ENCODE peak calls at places on chromosomes 16 and 17, in six cellular contexts. Y, Z, O, P, W and G are unnamed samples.

GRCh38 chr17:48795444-48796162 is 21.4 kb downstream of the TTLL6 start:
- DNase-seq in Y (no peak), Z (no peak), O (peak; percentile 73), P (no peak), W (no peak), G (no peak)

GRCh38 chr16:278863-279366 is 1.5 kb upstream of the ARHGDIG start:
- DNase-seq in Y (no peak), Z (peak; percentile 79), O (peak; percentile 59), P (peak; percentile 49), W (peak; percentile 34), G (peak; percentile 34)

GRCh38 chr17:71224824-71225575 is 895.8 kb upstream of the SOX9 start:
- DNase-seq in Y (no peak), Z (no peak), O (peak; percentile 18), P (no peak), W (no peak), G (peak; percentile 85)

GRCh38 chr17:80424261-80424660 is 9.3 kb downstream of the ENDOV start:
- DNase-seq in Y (peak; percentile 25), Z (no peak), O (no peak), P (no peak), W (no peak), G (no peak)

GRCh38 chr16:68444058-68444657 is 4.2 kb downstream of the SMPD3 start:
- DNase-seq in Y (peak; percentile 63), Z (peak; percentile 85), O (peak; percentile 52), P (no peak), W (no peak), G (no peak)

GRCh38 chr16:20866161-20866772 is 33.9 kb downstream of the DCUN1D3 start:
- DNase-seq in Y (peak; percentile 43), Z (peak; percentile 32), O (peak; percentile 70), P (no peak), W (no peak), G (peak; percentile 82)

GRCh38 chr17:37392024-37392590 is 14.5 kb downstream of the ACACA start:
- DNase-seq in Y (no peak), Z (peak; percentile 55), O (peak; percentile 2), P (no peak), W (no peak), G (no peak)

GRCh38 chr16:81004646-81005353 is 1.9 kb downstream of the CMC2 start:
- DNase-seq in Y (no peak), Z (peak; percentile 67), O (peak; percentile 77), P (peak; percentile 78), W (no peak), G (peak; percentile 29)

GRCh38 chr16:62700456-62701280 is 664.4 kb upstream of the CDH8 start:
- DNase-seq in Y (no peak), Z (no peak), O (no peak), P (no peak), W (no peak), G (no peak)

GRCh38 chr17:65013613-65014391 is 42.7 kb downstream of the GNA13 start:
- DNase-seq in Y (no peak), Z (no peak), O (peak; percentile 85), P (no peak), W (no peak), G (no peak)

GRCh38 chr16:648071-648785 is 937 bp upstream of the WDR90 start:
- DNase-seq in Y (no peak), Z (peak; percentile 37), O (no peak), P (peak; percentile 75), W (no peak), G (peak; percentile 79)

GRCh38 chr16:49194499-49195260 is 87.0 kb downstream of the CBLN1 start:
- DNase-seq in Y (peak; percentile 68), Z (no peak), O (no peak), P (no peak), W (no peak), G (no peak)

GRCh38 chr17:4327638-4328037 is 38.8 kb downstream of the UBE2G1 start:
- DNase-seq in Y (no peak), Z (no peak), O (peak; percentile 84), P (no peak), W (no peak), G (no peak)

GRCh38 chr17:921161-921560 is 58.4 kb downstream of the NXN start:
- DNase-seq in Y (no peak), Z (no peak), O (peak; percentile 51), P (no peak), W (peak; percentile 35), G (no peak)

GRCh38 chr17:70344356-70345060 is 175.2 kb downstream of the KCNJ2 start:
- DNase-seq in Y (no peak), Z (no peak), O (peak; percentile 26), P (no peak), W (no peak), G (no peak)

DNA sequence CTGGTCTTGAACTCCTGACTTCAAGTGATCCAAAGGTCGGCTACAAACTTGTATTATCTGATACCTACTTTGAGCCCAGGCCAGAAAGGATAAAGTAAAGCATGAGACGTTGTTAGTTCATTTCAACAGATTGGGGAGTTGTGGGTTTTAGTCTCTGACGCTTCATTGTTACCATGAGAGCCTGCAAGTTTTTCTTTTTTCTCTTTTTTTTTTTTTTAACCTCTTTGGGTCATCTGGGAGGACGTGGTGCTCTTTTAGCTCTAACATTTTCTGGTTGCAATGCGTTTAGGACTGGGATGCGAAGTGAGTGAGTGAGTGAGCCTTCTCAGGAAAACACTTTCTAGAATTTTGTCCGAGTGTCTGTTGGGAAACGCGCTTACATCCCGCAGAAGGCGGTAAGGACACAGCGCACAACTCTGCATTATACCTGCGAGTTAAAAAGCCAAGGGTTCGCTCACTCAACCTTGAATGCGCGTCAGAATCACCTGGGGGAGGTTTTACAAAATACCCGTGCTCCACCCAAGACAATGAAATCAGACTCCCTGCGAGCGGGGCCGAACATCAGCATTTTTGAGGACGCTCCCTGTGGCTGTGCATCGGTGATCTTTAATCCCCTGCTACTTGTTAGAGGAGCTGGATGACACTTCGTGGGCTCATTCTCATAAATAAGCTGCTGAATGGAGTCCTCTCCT is 704 bp upstream of the RNF135 start:
- DNase-seq in Y (no peak), Z (no peak), O (peak; percentile 53), P (no peak), W (no peak), G (no peak)
- TF ChIP-seq CTCF in Y (no peak), Z (no peak), O (no peak), P (no peak), W (peak; percentile 1), G (no peak)

GRCh38 chr16:85312174-85312573 is 199.9 kb upstream of the CIBAR2 start:
- DNase-seq in Y (no peak), Z (no peak), O (no peak), P (no peak), W (no peak), G (no peak)
- H3K4me1 ChIP-seq in Y (peaks cover 16% of the 10 kb centered on the region), Z (peaks cover 82% of the 10 kb centered on the region), O (no peaks in the 10 kb centered on the region), P (peaks cover 82% of the 10 kb centered on the region), W (peaks cover 2% of the 10 kb centered on the region), G (peaks cover 30% of the 10 kb centered on the region)

DNA sequence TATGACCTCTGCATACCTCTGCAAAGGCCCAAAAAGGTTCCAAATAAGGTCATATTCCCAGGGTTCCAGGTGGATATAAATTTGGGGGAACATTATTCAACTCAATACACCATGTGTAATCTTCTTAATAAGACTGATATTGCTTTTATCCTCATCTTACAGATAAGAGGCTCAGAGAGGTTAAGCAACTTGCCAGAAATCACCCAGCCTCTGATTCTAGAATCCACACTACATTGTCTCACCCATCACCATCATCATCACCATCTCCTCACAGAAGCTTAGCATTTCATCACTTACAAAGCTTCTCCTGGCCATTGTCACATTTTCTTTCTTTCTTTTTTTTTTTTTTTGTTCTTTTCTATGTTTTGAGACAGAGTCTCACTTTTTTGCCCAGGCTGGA is 15.4 kb upstream of the KIFC3 start:
- DNase-seq in Y (no peak), Z (no peak), O (no peak), P (no peak), W (no peak), G (no peak)
- H3K36me3 ChIP-seq in Y (no peaks in the 10 kb centered on the region), Z (no peaks in the 10 kb centered on the region), O (no peaks in the 10 kb centered on the region), P (no peaks in the 10 kb centered on the region), W (no peaks in the 10 kb centered on the region), G (no peaks in the 10 kb centered on the region)

DNA sequence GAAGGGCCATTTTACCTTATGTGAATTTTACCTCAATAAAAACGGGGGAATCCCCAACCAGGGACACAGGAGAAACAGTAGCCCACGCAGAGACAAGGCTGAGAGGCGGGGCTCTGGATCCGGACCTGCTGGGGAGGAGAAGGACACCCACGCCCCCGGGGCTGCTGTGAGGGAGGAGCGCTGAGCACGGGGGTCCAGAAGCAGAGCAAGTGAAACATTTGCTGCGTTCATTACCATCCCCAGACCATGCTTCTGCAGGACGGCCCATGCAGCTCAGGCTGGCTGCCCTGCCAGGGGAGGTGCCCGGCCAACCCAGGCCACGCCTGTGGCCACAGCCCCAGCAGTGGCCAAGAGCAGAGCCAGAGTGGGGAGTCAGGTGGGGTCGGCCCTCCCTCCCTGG is 50.0 kb downstream of the KCNJ18 start:
- DNase-seq in Y (no peak), Z (no peak), O (no peak), P (no peak), W (no peak), G (no peak)
- TF ChIP-seq CTCF in Y (no peak), Z (no peak), O (no peak), P (no peak), W (no peak), G (no peak)

DNA sequence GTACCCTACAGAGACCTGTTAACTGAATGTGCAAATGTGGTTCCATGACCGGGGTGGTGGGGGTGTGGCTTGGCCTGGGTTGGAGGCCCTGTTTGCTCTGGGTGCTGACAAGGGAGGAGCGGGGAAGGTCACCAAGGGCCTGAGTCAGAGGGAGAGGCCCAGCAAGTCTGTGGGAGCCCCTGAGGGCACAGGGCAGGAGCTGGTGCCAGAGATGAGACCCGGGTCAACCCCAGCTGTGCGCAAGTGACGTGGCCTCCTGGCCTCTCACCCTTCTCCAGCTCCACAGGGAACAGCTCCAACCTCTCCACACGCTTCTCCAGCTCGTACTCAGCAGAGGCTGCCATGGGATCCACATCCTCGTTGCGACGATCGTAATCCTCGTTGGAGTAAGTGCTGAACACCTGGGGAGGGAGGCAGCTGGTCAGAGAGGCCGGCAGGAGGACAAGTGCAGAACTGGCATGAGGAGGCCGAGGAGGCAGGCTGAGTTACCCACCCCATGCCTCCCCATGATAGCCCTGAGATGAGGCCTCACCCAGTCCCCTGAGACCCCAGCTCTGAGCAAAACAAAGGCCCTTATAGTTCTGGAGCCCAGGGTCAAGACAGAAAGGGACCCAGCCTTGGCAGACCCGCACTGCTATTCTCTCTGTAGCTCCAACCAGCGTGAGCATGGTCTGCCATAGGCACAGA is 5.5 kb downstream of the PPP1R9B start:
- DNase-seq in Y (peak; percentile 38), Z (no peak), O (no peak), P (no peak), W (no peak), G (no peak)
- H3K4me1 ChIP-seq in Y (peaks cover 13% of the 10 kb centered on the region), Z (peaks cover 10% of the 10 kb centered on the region), O (peaks cover 22% of the 10 kb centered on the region), P (peaks cover 48% of the 10 kb centered on the region), W (peaks cover 11% of the 10 kb centered on the region), G (peaks cover 11% of the 10 kb centered on the region)

DNA sequence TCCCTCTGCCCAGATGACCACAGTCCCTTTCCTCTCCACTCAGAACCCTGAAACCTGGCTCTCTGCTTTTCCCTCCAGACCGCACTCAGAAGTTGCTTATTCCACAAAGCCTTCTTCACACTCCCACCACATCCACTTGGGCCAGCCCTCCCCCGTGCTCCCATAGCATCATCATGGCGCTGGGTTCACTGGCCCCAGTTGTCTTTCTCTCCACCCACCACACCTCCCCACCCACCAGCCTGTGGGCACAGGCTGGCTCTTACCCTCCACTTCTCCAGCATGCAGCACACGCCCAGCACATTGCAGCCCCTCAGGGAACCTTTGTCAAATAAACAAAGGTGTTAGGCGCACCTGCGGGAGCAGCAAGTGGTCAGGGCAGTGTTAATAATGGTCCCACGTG is 130.0 kb downstream of the KATNIP start:
- DNase-seq in Y (no peak), Z (no peak), O (no peak), P (no peak), W (no peak), G (no peak)
- H3K36me3 ChIP-seq in Y (no peaks in the 10 kb centered on the region), Z (no peaks in the 10 kb centered on the region), O (no peaks in the 10 kb centered on the region), P (no peaks in the 10 kb centered on the region), W (peaks cover 26% of the 10 kb centered on the region), G (no peaks in the 10 kb centered on the region)

GRCh38 chr16:8130197-8130596 is 460.1 kb downstream of the TMEM114 start:
- DNase-seq in Y (no peak), Z (no peak), O (no peak), P (no peak), W (no peak), G (no peak)
- TF ChIP-seq CTCF in Y (no peak), Z (no peak), O (no peak), P (no peak), W (no peak), G (no peak)